ENCODE peak calls at places on chromosomes 4 and X, in four cellular contexts. One of them, this sample, is unnamed.

GRCh38 chr4:54696649-54697048 is 38.9 kb downstream of the KIT start:
- DNase-seq in ovary: no peak
- DNase-seq in nephron progenitor cell: no peak
- DNase-seq in Peyer's patch: no peak
- DNase-seq in this sample: no peak

GRCh38 chr4:10180927-10181744 is 64.5 kb upstream of the WDR1 start:
- DNase-seq in ovary: no peak
- DNase-seq in nephron progenitor cell: no peak
- DNase-seq in Peyer's patch: no peak
- DNase-seq in this sample: no peak

GRCh38 chrX:64291106-64291505 is 60.7 kb upstream of the ASB12 start:
- DNase-seq in ovary: no peak
- DNase-seq in nephron progenitor cell: no peak
- DNase-seq in Peyer's patch: no peak
- DNase-seq in this sample: no peak

GRCh38 chrX:100449696-100450606 is 39.9 kb upstream of the PCDH19 start:
- DNase-seq in ovary: no peak
- DNase-seq in nephron progenitor cell: no peak
- DNase-seq in Peyer's patch: no peak
- DNase-seq in this sample: no peak

GRCh38 chrX:64885850-64886249 is 90.4 kb downstream of the ZC4H2 start:
- DNase-seq in ovary: no peak
- DNase-seq in nephron progenitor cell: peak
- DNase-seq in Peyer's patch: no peak
- DNase-seq in this sample: no peak

GRCh38 chrX:126339926-126340325 is 173.8 kb upstream of the DCAF12L2 start:
- DNase-seq in ovary: no peak
- DNase-seq in nephron progenitor cell: no peak
- DNase-seq in Peyer's patch: no peak
- DNase-seq in this sample: no peak

GRCh38 chr4:8353158-8353495 is 83.6 kb downstream of the HTRA3 start:
- DNase-seq in ovary: no peak
- DNase-seq in nephron progenitor cell: no peak
- DNase-seq in Peyer's patch: no peak
- DNase-seq in this sample: no peak

GRCh38 chr4:111797455-111798163 is 347.6 kb upstream of the FAM241A start:
- DNase-seq in ovary: no peak
- DNase-seq in nephron progenitor cell: no peak
- DNase-seq in Peyer's patch: no peak
- DNase-seq in this sample: no peak

GRCh38 chr4:118740869-118741268 is 55.7 kb downstream of the METTL14 start:
- DNase-seq in ovary: no peak
- DNase-seq in nephron progenitor cell: no peak
- DNase-seq in Peyer's patch: no peak
- DNase-seq in this sample: no peak

GRCh38 chr4:124428648-124429047 is 283.9 kb downstream of the ANKRD50 start:
- DNase-seq in ovary: no peak
- DNase-seq in nephron progenitor cell: no peak
- DNase-seq in Peyer's patch: no peak
- DNase-seq in this sample: no peak

GRCh38 chr4:107255596-107255995 is 219.5 kb upstream of the DKK2 start:
- DNase-seq in ovary: no peak
- DNase-seq in nephron progenitor cell: no peak
- DNase-seq in Peyer's patch: no peak
- DNase-seq in this sample: no peak

GRCh38 chr4:14800977-14801376 is 201.3 kb upstream of the CPEB2 start:
- DNase-seq in ovary: no peak
- DNase-seq in nephron progenitor cell: no peak
- DNase-seq in Peyer's patch: no peak
- DNase-seq in this sample: no peak

DNA sequence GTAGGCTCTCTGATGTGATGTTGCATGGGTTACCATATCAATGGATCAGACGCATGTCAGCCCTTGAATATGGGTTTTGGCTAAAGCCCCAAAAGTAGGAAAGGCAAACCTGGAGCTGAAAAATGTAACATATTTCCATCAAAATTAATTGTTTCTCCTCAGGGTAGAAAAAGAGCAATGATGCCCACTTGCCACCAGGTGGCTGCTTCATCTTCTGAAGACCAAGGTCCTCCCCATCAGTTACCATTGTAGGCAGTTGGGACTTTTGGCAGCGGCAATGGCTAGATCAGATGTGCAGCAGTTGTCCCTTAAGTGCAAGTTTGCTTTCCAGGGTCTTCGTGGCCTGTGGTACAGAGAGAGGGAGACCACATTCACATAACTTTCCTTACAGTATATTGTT is 118.2 kb downstream of the NAF1 start:
- DNase-seq in ovary: no peak
- DNase-seq in nephron progenitor cell: peak
- DNase-seq in Peyer's patch: no peak
- DNase-seq in this sample: no peak
- TF ChIP-seq CTCF in ovary: no peak
- TF ChIP-seq CTCF in nephron progenitor cell: peak
- TF ChIP-seq CTCF in Peyer's patch: peak
- TF ChIP-seq CTCF in this sample: peak

GRCh38 chr4:102574317-102574716 is 73.2 kb downstream of the NFKB1 start:
- DNase-seq in ovary: no peak
- DNase-seq in nephron progenitor cell: no peak
- DNase-seq in Peyer's patch: no peak
- DNase-seq in this sample: no peak

GRCh38 chr4:102572452-102572851 is 71.3 kb downstream of the NFKB1 start:
- DNase-seq in ovary: no peak
- DNase-seq in nephron progenitor cell: no peak
- DNase-seq in Peyer's patch: no peak
- DNase-seq in this sample: no peak

GRCh38 chr4:102564399-102564921 is 63.3 kb downstream of the NFKB1 start:
- DNase-seq in ovary: no peak
- DNase-seq in nephron progenitor cell: no peak
- DNase-seq in Peyer's patch: no peak
- DNase-seq in this sample: no peak

GRCh38 chr4:102566426-102566825 is 65.3 kb downstream of the NFKB1 start:
- DNase-seq in ovary: no peak
- DNase-seq in nephron progenitor cell: no peak
- DNase-seq in Peyer's patch: no peak
- DNase-seq in this sample: no peak

GRCh38 chr4:102569200-102569599 is 68.0 kb downstream of the NFKB1 start:
- DNase-seq in ovary: no peak
- DNase-seq in nephron progenitor cell: no peak
- DNase-seq in Peyer's patch: no peak
- DNase-seq in this sample: no peak
- TF ChIP-seq CTCF in ovary: no peak
- TF ChIP-seq CTCF in nephron progenitor cell: no peak
- TF ChIP-seq CTCF in Peyer's patch: no peak
- TF ChIP-seq CTCF in this sample: no peak

GRCh38 chr4:70530997-70531396 is 12.6 kb downstream of the AMTN start:
- DNase-seq in ovary: no peak
- DNase-seq in nephron progenitor cell: no peak
- DNase-seq in Peyer's patch: no peak
- DNase-seq in this sample: no peak

GRCh38 chr4:70533791-70534190 is 15.4 kb downstream of the AMTN start:
- DNase-seq in ovary: no peak
- DNase-seq in nephron progenitor cell: no peak
- DNase-seq in Peyer's patch: no peak
- DNase-seq in this sample: no peak

GRCh38 chr4:70533211-70533610 is 14.8 kb downstream of the AMTN start:
- DNase-seq in ovary: no peak
- DNase-seq in nephron progenitor cell: no peak
- DNase-seq in Peyer's patch: no peak
- DNase-seq in this sample: no peak

GRCh38 chr4:70531981-70532380 is 13.6 kb downstream of the AMTN start:
- DNase-seq in ovary: no peak
- DNase-seq in nephron progenitor cell: no peak
- DNase-seq in Peyer's patch: no peak
- DNase-seq in this sample: no peak
- TF ChIP-seq CTCF in ovary: no peak
- TF ChIP-seq CTCF in nephron progenitor cell: no peak
- TF ChIP-seq CTCF in Peyer's patch: no peak
- TF ChIP-seq CTCF in this sample: peak

GRCh38 chrX:413322-414201 is 26.9 kb upstream of the PPP2R3B start:
- DNase-seq in ovary: no peak
- DNase-seq in nephron progenitor cell: peak
- DNase-seq in Peyer's patch: no peak
- DNase-seq in this sample: peak
- TF ChIP-seq CTCF in ovary: no peak
- TF ChIP-seq CTCF in nephron progenitor cell: no peak
- TF ChIP-seq CTCF in Peyer's patch: no peak
- TF ChIP-seq CTCF in this sample: no peak

GRCh38 chr4:126957555-126958440 is 675.0 kb upstream of the INTU start:
- DNase-seq in ovary: no peak
- DNase-seq in nephron progenitor cell: no peak
- DNase-seq in Peyer's patch: no peak
- DNase-seq in this sample: no peak

GRCh38 chr4:126954537-126955291 is 678.0 kb upstream of the INTU start:
- DNase-seq in ovary: no peak
- DNase-seq in nephron progenitor cell: no peak
- DNase-seq in Peyer's patch: no peak
- DNase-seq in this sample: no peak

GRCh38 chr4:126958482-126958881 is 674.3 kb upstream of the INTU start:
- DNase-seq in ovary: no peak
- DNase-seq in nephron progenitor cell: no peak
- DNase-seq in Peyer's patch: no peak
- DNase-seq in this sample: no peak

GRCh38 chr4:126956192-126956897 is 676.4 kb upstream of the INTU start:
- DNase-seq in ovary: no peak
- DNase-seq in nephron progenitor cell: no peak
- DNase-seq in Peyer's patch: no peak
- DNase-seq in this sample: no peak

DNA sequence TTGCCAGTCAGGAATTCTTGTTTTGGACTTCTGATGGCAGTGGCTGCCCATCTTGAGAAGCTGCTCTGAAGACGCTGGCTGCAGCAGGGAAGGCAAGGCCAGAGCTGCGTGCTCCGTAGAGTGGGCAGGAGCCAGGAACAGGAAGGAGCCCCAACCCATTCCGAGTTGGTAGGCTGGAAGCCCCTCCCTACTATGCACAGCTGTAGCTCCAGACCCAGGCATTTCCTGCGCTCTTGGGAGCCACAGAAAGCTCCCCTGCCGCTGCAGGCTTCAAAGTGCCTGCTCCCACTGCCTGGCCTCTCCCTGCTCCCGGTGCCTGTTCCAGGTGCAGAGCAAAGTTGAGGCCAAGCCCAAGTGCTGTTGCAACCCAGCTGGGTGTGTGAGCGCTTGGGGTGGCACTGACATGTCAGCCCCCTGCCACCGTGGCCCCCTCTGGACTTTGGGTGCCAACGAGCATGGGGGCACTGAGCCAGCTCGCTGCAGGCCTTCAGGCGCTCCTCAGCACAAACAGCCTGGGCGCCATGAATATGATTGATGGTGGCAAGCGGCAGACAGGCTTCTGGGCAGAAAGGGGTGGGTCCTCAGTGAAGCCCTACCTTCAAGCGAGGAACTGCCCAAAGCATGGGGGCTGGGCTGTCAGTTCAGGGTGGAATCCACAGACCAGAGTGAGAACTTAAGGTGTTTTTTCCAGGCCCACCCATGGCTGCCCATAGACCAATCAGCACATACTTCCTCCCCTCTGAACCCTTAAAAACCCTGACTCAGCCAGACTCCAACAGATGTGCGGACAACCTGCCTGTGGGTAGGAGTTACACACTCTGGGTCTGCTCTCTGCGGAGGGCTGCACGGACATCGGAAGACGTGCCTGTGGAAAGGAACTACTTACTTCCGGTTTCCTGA is 677.2 kb upstream of the INTU start:
- DNase-seq in ovary: no peak
- DNase-seq in nephron progenitor cell: no peak
- DNase-seq in Peyer's patch: no peak
- DNase-seq in this sample: no peak
- TF ChIP-seq CTCF in ovary: no peak
- TF ChIP-seq CTCF in nephron progenitor cell: no peak
- TF ChIP-seq CTCF in Peyer's patch: no peak
- TF ChIP-seq CTCF in this sample: no peak

DNA sequence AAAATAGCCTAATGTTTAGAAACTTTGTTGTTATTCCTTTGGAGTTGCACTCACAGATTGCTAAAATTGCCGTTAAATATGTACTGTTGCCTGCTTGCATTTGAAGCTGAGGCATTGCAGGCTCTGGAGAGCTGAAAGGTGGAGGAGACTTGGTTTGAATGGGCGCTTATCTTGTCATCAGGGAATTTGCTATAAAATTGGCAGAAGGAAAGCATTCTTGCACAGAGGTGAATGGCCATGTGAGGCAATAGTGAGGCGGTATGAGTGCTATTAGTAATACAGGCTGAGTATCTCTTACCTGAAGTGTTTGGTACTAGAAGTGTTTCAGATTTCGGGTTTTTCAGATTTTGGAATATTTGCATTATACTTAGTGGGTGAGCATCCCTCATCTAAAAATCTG is 41.3 kb downstream of the TRAPPC11 start:
- DNase-seq in ovary: no peak
- DNase-seq in nephron progenitor cell: no peak
- DNase-seq in Peyer's patch: no peak
- DNase-seq in this sample: no peak
- TF ChIP-seq CTCF in ovary: no peak
- TF ChIP-seq CTCF in nephron progenitor cell: no peak
- TF ChIP-seq CTCF in Peyer's patch: no peak
- TF ChIP-seq CTCF in this sample: no peak

DNA sequence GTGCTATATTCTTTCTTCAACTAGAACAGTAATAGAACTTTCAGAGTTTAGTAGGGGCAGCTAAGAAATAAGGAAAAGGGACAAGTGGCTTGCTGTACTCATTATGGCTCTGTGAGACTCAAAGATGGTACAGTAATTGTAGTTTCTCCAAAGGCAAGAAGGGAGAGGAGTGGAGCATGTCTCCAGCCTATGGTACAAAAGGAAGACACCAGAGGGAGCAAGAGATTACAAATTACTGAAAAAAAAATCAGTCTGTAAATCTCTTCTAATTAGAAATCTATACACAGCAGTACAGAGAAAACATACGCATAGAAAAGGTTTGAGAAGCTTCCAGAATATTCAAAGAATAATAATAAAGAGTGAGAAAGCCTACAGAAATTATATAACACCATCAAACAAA is 61.4 kb downstream of the KLHL4 start:
- DNase-seq in ovary: no peak
- DNase-seq in nephron progenitor cell: no peak
- DNase-seq in Peyer's patch: no peak
- DNase-seq in this sample: no peak
- TF ChIP-seq CTCF in ovary: no peak
- TF ChIP-seq CTCF in nephron progenitor cell: no peak
- TF ChIP-seq CTCF in Peyer's patch: no peak
- TF ChIP-seq CTCF in this sample: peak

GRCh38 chr4:60981534-60981933 is 218.6 kb upstream of the ADGRL3 start:
- DNase-seq in ovary: no peak
- DNase-seq in nephron progenitor cell: no peak
- DNase-seq in Peyer's patch: no peak
- DNase-seq in this sample: no peak
- TF ChIP-seq CTCF in ovary: no peak
- TF ChIP-seq CTCF in nephron progenitor cell: no peak
- TF ChIP-seq CTCF in Peyer's patch: no peak
- TF ChIP-seq CTCF in this sample: no peak

This sample was measured in neural crest cell.